ENCODE peak calls at places on chromosomes 2 and 18, in five cellular contexts. One of them, this sample, is unnamed.

GRCh38 chr2:65349863-65350262 is 82.5 kb downstream of the SPRED2 start:
- DNase-seq in left lung: no peak
- DNase-seq in CD8-positive, alpha-beta T cell: no peak
- DNase-seq in GM23338: peak
- DNase-seq in naive thymus-derived CD4-positive, alpha-beta T cell: no peak
- DNase-seq in this sample: no peak

GRCh38 chr2:241645056-241645914 is 7.8 kb downstream of the ATG4B start:
- DNase-seq in left lung: peak
- DNase-seq in CD8-positive, alpha-beta T cell: no peak
- DNase-seq in GM23338: peak
- DNase-seq in naive thymus-derived CD4-positive, alpha-beta T cell: no peak
- DNase-seq in this sample: no peak

GRCh38 chr2:216286616-216287231 is 85.6 kb downstream of the MARCHF4 start:
- DNase-seq in left lung: no peak
- DNase-seq in CD8-positive, alpha-beta T cell: no peak
- DNase-seq in GM23338: no peak
- DNase-seq in naive thymus-derived CD4-positive, alpha-beta T cell: no peak
- DNase-seq in this sample: no peak

GRCh38 chr18:58970943-58971799 is 106.5 kb downstream of the ZNF532 start:
- DNase-seq in left lung: no peak
- DNase-seq in CD8-positive, alpha-beta T cell: no peak
- DNase-seq in GM23338: no peak
- DNase-seq in naive thymus-derived CD4-positive, alpha-beta T cell: no peak
- DNase-seq in this sample: no peak

GRCh38 chr2:12705230-12705629 is 11.5 kb upstream of the TRIB2 start:
- DNase-seq in left lung: no peak
- DNase-seq in CD8-positive, alpha-beta T cell: no peak
- DNase-seq in GM23338: no peak
- DNase-seq in naive thymus-derived CD4-positive, alpha-beta T cell: no peak
- DNase-seq in this sample: no peak

GRCh38 chr18:48548404-48548771 is 9.6 kb downstream of the CTIF start:
- DNase-seq in left lung: no peak
- DNase-seq in CD8-positive, alpha-beta T cell: no peak
- DNase-seq in GM23338: no peak
- DNase-seq in naive thymus-derived CD4-positive, alpha-beta T cell: no peak
- DNase-seq in this sample: peak

GRCh38 chr2:72929010-72929409 is 11.7 kb downstream of the EMX1 start:
- DNase-seq in left lung: no peak
- DNase-seq in CD8-positive, alpha-beta T cell: no peak
- DNase-seq in GM23338: no peak
- DNase-seq in naive thymus-derived CD4-positive, alpha-beta T cell: no peak
- DNase-seq in this sample: no peak

GRCh38 chr2:88307817-88308216 is 137.7 kb downstream of the THNSL2 start:
- DNase-seq in left lung: no peak
- DNase-seq in CD8-positive, alpha-beta T cell: no peak
- DNase-seq in GM23338: peak
- DNase-seq in naive thymus-derived CD4-positive, alpha-beta T cell: no peak
- DNase-seq in this sample: no peak

GRCh38 chr18:21191596-21192307 is 50.3 kb upstream of the GREB1L start:
- DNase-seq in left lung: no peak
- DNase-seq in CD8-positive, alpha-beta T cell: no peak
- DNase-seq in GM23338: peak
- DNase-seq in naive thymus-derived CD4-positive, alpha-beta T cell: no peak
- DNase-seq in this sample: peak

GRCh38 chr2:129882476-129882875 is 97.0 kb upstream of the RAB6C start:
- DNase-seq in left lung: no peak
- DNase-seq in CD8-positive, alpha-beta T cell: no peak
- DNase-seq in GM23338: no peak
- DNase-seq in naive thymus-derived CD4-positive, alpha-beta T cell: no peak
- DNase-seq in this sample: no peak

GRCh38 chr2:215548714-215549113 is 112.8 kb upstream of the FN1 start:
- DNase-seq in left lung: no peak
- DNase-seq in CD8-positive, alpha-beta T cell: no peak
- DNase-seq in GM23338: no peak
- DNase-seq in naive thymus-derived CD4-positive, alpha-beta T cell: no peak
- DNase-seq in this sample: no peak

GRCh38 chr18:76450452-76450851 is 44.6 kb downstream of the ZNF516 start:
- DNase-seq in left lung: no peak
- DNase-seq in CD8-positive, alpha-beta T cell: no peak
- DNase-seq in GM23338: peak
- DNase-seq in naive thymus-derived CD4-positive, alpha-beta T cell: no peak
- DNase-seq in this sample: no peak

GRCh38 chr2:61135510-61135909 is 26.5 kb upstream of the C2orf74 start:
- DNase-seq in left lung: no peak
- DNase-seq in CD8-positive, alpha-beta T cell: no peak
- DNase-seq in GM23338: peak
- DNase-seq in naive thymus-derived CD4-positive, alpha-beta T cell: peak
- DNase-seq in this sample: no peak

GRCh38 chr2:240502059-240502429 is 55.7 kb downstream of the ANKMY1 start:
- DNase-seq in left lung: peak
- DNase-seq in CD8-positive, alpha-beta T cell: no peak
- DNase-seq in GM23338: no peak
- DNase-seq in naive thymus-derived CD4-positive, alpha-beta T cell: no peak
- DNase-seq in this sample: no peak

GRCh38 chr2:152055366-152056108 is 43.3 kb downstream of the CACNB4 start:
- DNase-seq in left lung: no peak
- DNase-seq in CD8-positive, alpha-beta T cell: no peak
- DNase-seq in GM23338: no peak
- DNase-seq in naive thymus-derived CD4-positive, alpha-beta T cell: no peak
- DNase-seq in this sample: no peak

GRCh38 chr2:128358941-128359731 is 40.5 kb upstream of the HS6ST1 start:
- DNase-seq in left lung: no peak
- DNase-seq in CD8-positive, alpha-beta T cell: no peak
- DNase-seq in GM23338: no peak
- DNase-seq in naive thymus-derived CD4-positive, alpha-beta T cell: no peak
- DNase-seq in this sample: peak

GRCh38 chr18:10518595-10519273 is 7.1 kb upstream of the NAPG start:
- DNase-seq in left lung: no peak
- DNase-seq in CD8-positive, alpha-beta T cell: no peak
- DNase-seq in GM23338: no peak
- DNase-seq in naive thymus-derived CD4-positive, alpha-beta T cell: no peak
- DNase-seq in this sample: no peak

GRCh38 chr2:201795608-201796477 is 10.5 kb upstream of the CDK15 start:
- DNase-seq in left lung: no peak
- DNase-seq in CD8-positive, alpha-beta T cell: no peak
- DNase-seq in GM23338: peak
- DNase-seq in naive thymus-derived CD4-positive, alpha-beta T cell: no peak
- DNase-seq in this sample: no peak

GRCh38 chr18:10927290-10927979 is 221.9 kb downstream of the PIEZO2 start:
- DNase-seq in left lung: peak
- DNase-seq in CD8-positive, alpha-beta T cell: no peak
- DNase-seq in GM23338: no peak
- DNase-seq in naive thymus-derived CD4-positive, alpha-beta T cell: no peak
- DNase-seq in this sample: no peak

GRCh38 chr2:236888766-236889035 is 197.0 kb upstream of the COPS8 start:
- DNase-seq in left lung: no peak
- DNase-seq in CD8-positive, alpha-beta T cell: no peak
- DNase-seq in GM23338: no peak
- DNase-seq in naive thymus-derived CD4-positive, alpha-beta T cell: no peak
- DNase-seq in this sample: no peak

DNA sequence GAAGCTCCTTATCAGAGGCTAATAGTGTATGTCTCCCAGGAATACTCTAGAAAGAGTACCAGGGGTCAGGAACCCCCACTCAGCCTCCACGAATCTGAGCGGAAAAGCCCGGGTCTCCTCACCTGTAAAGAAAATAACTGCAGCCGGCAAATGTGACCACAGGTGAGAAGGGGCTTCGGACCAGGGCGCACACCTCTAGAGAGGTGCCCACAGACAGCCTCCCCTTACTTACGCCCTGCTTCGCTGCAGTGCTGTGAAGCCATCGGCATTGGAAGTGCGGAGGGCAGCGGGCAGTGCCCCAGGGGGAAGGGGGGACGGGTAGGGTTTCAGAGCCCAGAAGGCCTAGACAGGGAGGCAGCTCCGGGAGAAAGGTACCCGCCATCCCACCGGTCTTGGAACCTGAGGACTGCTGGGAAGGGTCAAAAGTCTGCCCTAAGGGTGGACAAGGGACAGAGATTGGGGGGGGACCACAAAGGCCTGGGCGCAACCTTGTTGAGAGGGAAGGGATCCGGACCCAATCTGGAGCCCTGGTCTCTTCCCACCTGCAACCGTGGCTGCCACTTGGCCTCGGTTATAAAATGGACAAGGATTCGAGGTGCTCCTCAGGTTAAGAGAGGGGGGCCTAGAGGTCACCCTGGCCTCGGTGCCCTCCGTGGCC is 642 bp upstream of the STEAP3 start:
- DNase-seq in left lung: no peak
- DNase-seq in CD8-positive, alpha-beta T cell: no peak
- DNase-seq in GM23338: peak
- DNase-seq in naive thymus-derived CD4-positive, alpha-beta T cell: no peak
- DNase-seq in this sample: no peak
- H3K4me3 ChIP-seq in left lung: peak
- H3K4me3 ChIP-seq in CD8-positive, alpha-beta T cell: no peak
- H3K4me3 ChIP-seq in GM23338: peak
- H3K4me3 ChIP-seq in naive thymus-derived CD4-positive, alpha-beta T cell: no peak
- H3K4me3 ChIP-seq in this sample: peak

GRCh38 chr2:100818606-100819364 is 1.2 kb upstream of the NPAS2 start:
- DNase-seq in left lung: peak
- DNase-seq in CD8-positive, alpha-beta T cell: no peak
- DNase-seq in GM23338: peak
- DNase-seq in naive thymus-derived CD4-positive, alpha-beta T cell: no peak
- DNase-seq in this sample: peak
- H3K27ac ChIP-seq in left lung: peak
- H3K27ac ChIP-seq in CD8-positive, alpha-beta T cell: no peak
- H3K27ac ChIP-seq in GM23338: no peak
- H3K27ac ChIP-seq in naive thymus-derived CD4-positive, alpha-beta T cell: no peak
- H3K27ac ChIP-seq in this sample: peak

DNA sequence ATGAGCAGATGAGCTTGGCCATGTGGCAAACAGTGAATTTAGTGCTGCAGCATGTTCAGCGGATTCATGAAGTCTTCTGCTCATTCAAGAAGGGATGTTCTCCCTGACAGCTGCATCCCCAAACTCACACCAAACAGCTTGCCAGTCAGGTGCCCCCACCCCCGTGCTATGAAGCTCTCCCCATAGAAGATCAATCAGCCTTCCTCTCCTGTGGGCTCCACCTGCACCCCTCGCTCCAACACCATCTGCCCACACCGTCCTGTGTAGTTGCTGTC is 219.0 kb downstream of the BCL2 start:
- DNase-seq in left lung: no peak
- DNase-seq in CD8-positive, alpha-beta T cell: no peak
- DNase-seq in GM23338: no peak
- DNase-seq in naive thymus-derived CD4-positive, alpha-beta T cell: no peak
- DNase-seq in this sample: no peak
- H3K4me3 ChIP-seq in left lung: no peak
- H3K4me3 ChIP-seq in CD8-positive, alpha-beta T cell: no peak
- H3K4me3 ChIP-seq in GM23338: no peak
- H3K4me3 ChIP-seq in naive thymus-derived CD4-positive, alpha-beta T cell: no peak
- H3K4me3 ChIP-seq in this sample: no peak

GRCh38 chr2:28334527-28334891 is 58.1 kb upstream of the FOSL2 start:
- DNase-seq in left lung: no peak
- DNase-seq in CD8-positive, alpha-beta T cell: no peak
- DNase-seq in GM23338: no peak
- DNase-seq in naive thymus-derived CD4-positive, alpha-beta T cell: no peak
- DNase-seq in this sample: no peak
- H3K27ac ChIP-seq in left lung: no peak
- H3K27ac ChIP-seq in CD8-positive, alpha-beta T cell: no peak
- H3K27ac ChIP-seq in GM23338: no peak
- H3K27ac ChIP-seq in naive thymus-derived CD4-positive, alpha-beta T cell: no peak
- H3K27ac ChIP-seq in this sample: peak

DNA sequence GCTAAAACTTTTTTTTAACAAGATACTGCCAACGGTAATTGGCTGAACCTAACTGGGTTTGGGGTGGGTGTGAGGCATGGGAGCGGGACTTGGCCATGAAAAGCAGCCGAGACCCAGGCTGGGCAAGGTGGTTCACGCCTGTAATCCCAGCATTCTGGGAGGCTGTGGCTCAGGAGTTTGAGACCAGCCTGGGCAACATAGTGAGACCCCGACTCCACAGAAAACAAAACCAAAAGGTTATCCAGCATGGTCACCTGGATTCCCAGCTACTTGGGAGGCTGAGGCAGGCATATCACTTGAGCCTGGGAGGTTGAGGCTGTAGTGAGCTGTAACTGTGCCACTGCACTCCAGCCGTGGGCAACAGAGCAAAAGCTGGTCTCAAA is 11.0 kb upstream of the SEMA4C start:
- DNase-seq in left lung: no peak
- DNase-seq in CD8-positive, alpha-beta T cell: no peak
- DNase-seq in GM23338: no peak
- DNase-seq in naive thymus-derived CD4-positive, alpha-beta T cell: no peak
- DNase-seq in this sample: no peak
- H3K4me3 ChIP-seq in left lung: no peak
- H3K4me3 ChIP-seq in CD8-positive, alpha-beta T cell: no peak
- H3K4me3 ChIP-seq in GM23338: peak
- H3K4me3 ChIP-seq in naive thymus-derived CD4-positive, alpha-beta T cell: no peak
- H3K4me3 ChIP-seq in this sample: no peak

GRCh38 chr2:127098711-127099110 is 8.2 kb downstream of the BIN1 start:
- DNase-seq in left lung: peak
- DNase-seq in CD8-positive, alpha-beta T cell: no peak
- DNase-seq in GM23338: no peak
- DNase-seq in naive thymus-derived CD4-positive, alpha-beta T cell: no peak
- DNase-seq in this sample: no peak
- H3K27ac ChIP-seq in left lung: no peak
- H3K27ac ChIP-seq in CD8-positive, alpha-beta T cell: no peak
- H3K27ac ChIP-seq in GM23338: no peak
- H3K27ac ChIP-seq in naive thymus-derived CD4-positive, alpha-beta T cell: no peak
- H3K27ac ChIP-seq in this sample: no peak

DNA sequence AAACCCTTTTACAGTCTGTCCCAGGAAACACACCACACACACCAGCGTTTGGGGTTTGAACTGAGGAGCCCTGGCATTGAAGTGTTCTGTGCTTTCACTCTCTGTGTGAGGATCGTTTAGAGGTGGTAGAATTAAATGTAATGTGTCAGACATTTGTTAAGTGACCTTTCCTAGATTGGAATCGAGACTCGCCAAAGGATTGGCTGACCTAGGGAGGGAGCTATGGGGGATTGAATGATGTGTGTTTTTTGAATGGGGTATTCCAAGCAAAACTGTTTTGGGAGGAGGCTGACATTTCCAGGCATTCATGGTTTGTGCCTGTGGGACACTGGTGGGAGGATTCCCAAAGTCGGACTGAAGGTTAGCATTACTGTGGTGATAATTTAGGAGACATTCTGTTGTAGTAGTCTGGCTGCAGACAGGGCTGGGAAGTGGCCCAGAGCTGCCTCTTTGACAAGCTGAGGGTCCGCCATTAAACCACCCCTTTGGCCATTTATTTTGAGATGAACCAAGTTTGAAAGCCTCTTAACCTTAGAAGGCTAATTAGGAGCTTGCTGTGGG is 1.7 kb downstream of the MYO1B start:
- DNase-seq in left lung: no peak
- DNase-seq in CD8-positive, alpha-beta T cell: no peak
- DNase-seq in GM23338: no peak
- DNase-seq in naive thymus-derived CD4-positive, alpha-beta T cell: no peak
- DNase-seq in this sample: no peak
- H3K4me3 ChIP-seq in left lung: peak
- H3K4me3 ChIP-seq in CD8-positive, alpha-beta T cell: no peak
- H3K4me3 ChIP-seq in GM23338: peak
- H3K4me3 ChIP-seq in naive thymus-derived CD4-positive, alpha-beta T cell: no peak
- H3K4me3 ChIP-seq in this sample: peak

This sample was measured in right lobe of liver.